ENCODE peak calls at places on chromosomes 12 and 14, in eight cellular contexts. X is C1 segment of cervical spinal cord; W is EL; I is NCI-H1417; A is left cardiac atrium; V is stimulated activated naive B cell treated with anti-CD40 and anti-IgM and Interleukin-4, amounts not matched to agents 10 μg/mL and 1 μg/mL and 100 μg/mL, for 72 hours; S is HTR-8/SVneo; N is foreskin fibroblast. B is an unnamed sample.

GRCh38 chr14:60757617-60758016 is 23.1 kb downstream of the MNAT1 start:
- DNase-seq in W (peak), A (no peak), I (no peak), V (no peak), X (no peak), S (peak), N (peak), B (no peak)

GRCh38 chr14:45587142-45587541 is 334.1 kb upstream of the MIS18BP1 start:
- DNase-seq in S (no peak), A (no peak), V (no peak), X (no peak), I (peak), N (no peak), W (no peak), B (no peak)

GRCh38 chr14:38016497-38016896 is 191.2 kb upstream of the SSTR1 start:
- DNase-seq in I (no peak), W (no peak), S (no peak), X (no peak), A (no peak), V (no peak), N (no peak), B (no peak)

GRCh38 chr12:88411689-88412088 is 168.6 kb downstream of the KITLG start:
- DNase-seq in V (no peak), W (no peak), A (no peak), I (no peak), S (no peak), N (no peak), X (no peak), B (no peak)

GRCh38 chr12:114671664-114672476 is 12.1 kb downstream of the TBX3 start:
- DNase-seq in N (peak), I (no peak), S (no peak), X (no peak), W (peak), A (no peak), V (no peak), B (no peak)

GRCh38 chr14:75725481-75725880 is 64.4 kb downstream of the TTLL5 start:
- DNase-seq in V (no peak), W (peak), X (no peak), S (no peak), A (peak), I (no peak), N (no peak), B (no peak)

GRCh38 chr14:93712838-93713724 is 75.2 kb downstream of the PRIMA1 start:
- DNase-seq in W (no peak), V (no peak), X (no peak), S (no peak), I (peak), A (no peak), N (no peak), B (no peak)

GRCh38 chr12:46386360-46386867 is 13.8 kb upstream of the SLC38A2 start:
- DNase-seq in V (no peak), W (peak), X (no peak), N (peak), S (no peak), A (no peak), I (no peak), B (peak)

GRCh38 chr12:121139301-121139700 is 6.6 kb downstream of the P2RX7 start:
- DNase-seq in A (no peak), V (no peak), W (no peak), I (no peak), S (no peak), X (no peak), N (no peak), B (no peak)

GRCh38 chr12:122137229-122137628 is 36.8 kb downstream of the IL31 start:
- DNase-seq in V (no peak), S (no peak), W (no peak), N (no peak), I (peak), X (no peak), A (no peak), B (no peak)

GRCh38 chr12:108457006-108457733 is 57.9 kb upstream of the FICD start:
- DNase-seq in V (no peak), I (peak), S (peak), W (peak), N (peak), X (no peak), A (no peak), B (peak)

GRCh38 chr12:112839386-112839972 is 47.9 kb downstream of the RPH3A start:
- DNase-seq in N (peak), S (peak), W (peak), I (no peak), X (no peak), V (no peak), A (no peak), B (peak)

GRCh38 chr12:14774944-14775651 is 28.2 kb downstream of the WBP11 start:
- DNase-seq in X (no peak), S (no peak), W (peak), N (peak), V (peak), I (no peak), A (peak), B (no peak)

GRCh38 chr12:68837215-68837614 is 29.2 kb downstream of the MDM2 start:
- DNase-seq in A (no peak), N (no peak), W (no peak), V (no peak), X (no peak), I (no peak), S (no peak), B (no peak)

GRCh38 chr14:97219356-97220017 is 422.3 kb downstream of the VRK1 start:
- DNase-seq in S (no peak), V (no peak), I (no peak), N (no peak), W (no peak), A (no peak), X (no peak), B (no peak)

GRCh38 chr12:57738661-57739237 is at the start of gene AGAP2:
- DNase-seq in S (peak), W (no peak), A (no peak), V (no peak), X (no peak), I (peak), N (no peak), B (no peak)

B was measured in A172.